ENCODE peak calls at places on chromosome 2, in eight cellular contexts. G is MM.1S, M is hepatocyte, H is HCT116, E is neural progenitor cell, A is GM23248, J is SK-N-SH, I is GM23338. B is an unnamed sample.

GRCh38 chr2:145799595-145800108 is 1279.7 kb upstream of the ZEB2 start:
- DNase-seq in I (no peak), E (no peak), H (no peak), G (no peak), M (no peak), A (no peak), J (no peak), B (peak; percentile 57)

GRCh38 chr2:198807131-198807530 is 650.6 kb downstream of the SATB2 start:
- DNase-seq in G (no peak), M (no peak), J (no peak), I (no peak), E (no peak), A (peak; percentile 69), H (no peak), B (no peak)

GRCh38 chr2:9212661-9213411 is 6.2 kb downstream of the ASAP2 start:
- DNase-seq in I (no peak), H (no peak), A (peak; percentile 44), M (no peak), G (no peak), J (no peak), E (no peak), B (no peak)

GRCh38 chr2:58796239-58796638 is 555.1 kb upstream of the FANCL start:
- DNase-seq in A (no peak), M (no peak), I (no peak), J (no peak), G (no peak), H (no peak), E (no peak), B (no peak)

GRCh38 chr2:88829607-88830463 is 138.4 kb downstream of the RPIA start:
- DNase-seq in M (no peak), G (no peak), E (no peak), H (no peak), J (no peak), I (no peak), A (no peak), B (no peak)

GRCh38 chr2:105329197-105329554 is 359 bp downstream of the TGFBRAP1 start:
- DNase-seq in I (no peak), J (no peak), G (peak; percentile 25), H (no peak), E (no peak), A (peak; percentile 23), M (no peak), B (no peak)

GRCh38 chr2:190587106-190587505 is 52.6 kb upstream of the NEMP2 start:
- DNase-seq in A (no peak), J (no peak), M (no peak), H (no peak), E (no peak), G (no peak), I (no peak), B (no peak)

GRCh38 chr2:75865702-75866101 is 155.0 kb upstream of the GCFC2 start:
- DNase-seq in A (no peak), J (no peak), I (no peak), H (no peak), G (no peak), E (no peak), M (no peak), B (no peak)

GRCh38 chr2:240284503-240285259 is 144.2 kb upstream of the OTOS start:
- DNase-seq in H (no peak), I (no peak), A (no peak), J (no peak), E (no peak), M (no peak), G (no peak), B (no peak)

GRCh38 chr2:73494031-73494430 is 108.4 kb downstream of the ALMS1 start:
- DNase-seq in E (no peak), I (peak; percentile 9), H (peak; percentile 82), M (no peak), A (peak; percentile 24), G (no peak), J (no peak), B (peak; percentile 34)

GRCh38 chr2:46601328-46601963 is 122.1 kb downstream of the TMEM247 start:
- DNase-seq in A (peak; percentile 48), H (no peak), E (no peak), M (peak; percentile 7), J (peak; percentile 19), G (peak; percentile 31), I (no peak), B (peak; percentile 49)

GRCh38 chr2:230987137-230988020 is 8.5 kb upstream of the SPATA3 start:
- DNase-seq in E (peak; percentile 88), J (peak; percentile 96), H (peak; percentile 51), G (peak; percentile 70), M (peak; percentile 91), A (peak; percentile 83), I (peak; percentile 90), B (peak; percentile 78)

GRCh38 chr2:96760986-96761832 is 507 bp downstream of the CNNM4 start:
- DNase-seq in E (peak; percentile 51), M (peak; percentile 37), H (no peak), G (no peak), J (no peak), A (peak; percentile 60), I (peak; percentile 45), B (peak; percentile 16)

GRCh38 chr2:196440413-196440812 is 199.1 kb upstream of the CCDC150 start:
- DNase-seq in I (no peak), M (no peak), J (no peak), E (no peak), G (no peak), A (no peak), H (no peak), B (no peak)

GRCh38 chr2:208112969-208113368 is 11.4 kb downstream of the CRYGD start:
- DNase-seq in I (peak; percentile 87), E (peak; percentile 24), G (no peak), A (no peak), M (no peak), H (no peak), J (no peak), B (peak; percentile 57)

GRCh38 chr2:204177977-204178522 is 241.5 kb downstream of the ICOS start:
- DNase-seq in G (peak; percentile 45), I (peak; percentile 73), H (peak; percentile 19), A (peak; percentile 30), E (peak; percentile 66), M (peak; percentile 12), J (no peak), B (peak; percentile 47)

GRCh38 chr2:960064-960736 is 9.6 kb downstream of the SNTG2 start:
- DNase-seq in G (no peak), H (no peak), E (no peak), J (no peak), A (no peak), I (peak; percentile 43), M (no peak), B (no peak)
- H2AFZ ChIP-seq in G (no peak overlapping the region), H (no peak overlapping the region), E (no peak overlapping the region), J (no peak overlapping the region), A (no peak overlapping the region), I (no peak overlapping the region), M (no peak overlapping the region), B (no peak overlapping the region)

GRCh38 chr2:110851531-110851930 is 119.2 kb downstream of the ACOXL start:
- DNase-seq in G (no peak), M (no peak), I (no peak), A (no peak), J (no peak), E (no peak), H (no peak), B (no peak)
- TF ChIP-seq EZH2phosphoT487 in G (no peak), M (no peak), I (no peak), A (no peak), J (no peak), E (no peak), H (no peak), B (no peak)

GRCh38 chr2:170821631-170822291 is 5.1 kb downstream of the GAD1 start:
- DNase-seq in A (no peak), H (no peak), E (no peak), G (no peak), J (no peak), M (no peak), I (peak; percentile 31), B (no peak)

GRCh38 chr2:170823800-170824153 is 7.1 kb downstream of the GAD1 start:
- DNase-seq in I (peak; percentile 80), E (no peak), A (no peak), H (no peak), G (no peak), M (no peak), J (no peak), B (no peak)

GRCh38 chr2:170822292-170822884 is 5.7 kb downstream of the GAD1 start:
- DNase-seq in I (peak; percentile 62), A (peak; percentile 14), H (no peak), G (no peak), E (peak; percentile 77), J (peak; percentile 79), M (no peak), B (no peak)

GRCh38 chr2:170824526-170825015 is 7.9 kb downstream of the GAD1 start:
- DNase-seq in E (no peak), H (no peak), J (no peak), G (no peak), A (peak; percentile 46), M (no peak), I (no peak), B (no peak)

DNA sequence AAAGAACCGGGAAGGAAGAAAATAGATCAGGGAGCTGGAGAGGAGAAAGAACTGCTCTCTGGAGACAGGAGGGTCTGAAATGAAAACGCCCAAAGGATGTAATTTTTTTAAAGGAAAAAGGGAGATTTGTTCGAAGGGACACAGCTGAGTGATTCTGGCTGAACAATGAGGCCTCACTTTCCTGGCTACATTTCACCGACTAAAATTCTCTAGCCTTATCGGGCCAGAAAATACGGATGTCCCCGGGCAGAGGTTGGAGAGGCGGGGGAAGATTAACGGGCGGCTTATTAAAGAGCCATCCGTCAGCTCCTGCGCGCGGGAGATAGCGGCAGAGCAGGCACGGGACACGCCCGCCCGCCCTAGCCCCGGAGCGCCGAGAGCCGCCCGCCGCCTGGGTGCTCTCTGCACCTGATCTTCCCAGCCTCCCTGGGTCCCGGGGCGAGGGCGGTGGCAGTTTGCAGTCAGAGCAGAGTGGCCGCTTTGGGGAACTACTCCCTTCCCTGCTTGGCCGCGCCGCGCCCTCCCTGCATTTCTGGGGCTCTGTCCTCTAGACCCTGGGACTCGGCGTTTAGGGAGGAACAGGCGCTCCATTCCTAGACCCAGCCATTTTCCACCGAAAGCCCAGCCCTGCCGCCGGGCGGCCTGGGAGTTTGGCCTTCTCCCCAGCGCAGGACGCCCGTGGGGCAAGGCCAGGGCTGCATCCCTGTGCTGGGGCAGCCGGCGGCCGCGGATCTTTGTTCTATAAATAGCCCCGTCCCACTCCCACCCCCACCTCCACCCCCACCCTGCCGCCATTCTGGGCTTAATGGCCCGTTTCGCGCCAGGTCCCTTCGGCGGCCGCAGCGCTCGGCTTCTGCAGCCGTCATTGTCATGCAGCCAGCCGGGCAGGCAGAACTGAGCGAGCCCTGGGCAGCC is 6.5 kb downstream of the GAD1 start:
- DNase-seq in I (peak; percentile 71), E (peak; percentile 66), G (no peak), J (peak; percentile 71), H (no peak), M (no peak), A (peak; percentile 39), B (no peak)
- H3K27me3 ChIP-seq in I (peaks cover 97% of the 10 kb centered on the region), E (peaks cover 97% of the 10 kb centered on the region), G (peaks cover 61% of the 10 kb centered on the region), J (peaks cover 85% of the 10 kb centered on the region), H (no peaks in the 10 kb centered on the region), M (peaks cover 95% of the 10 kb centered on the region), A (peaks cover 67% of the 10 kb centered on the region), B (no peaks in the 10 kb centered on the region)

DNA sequence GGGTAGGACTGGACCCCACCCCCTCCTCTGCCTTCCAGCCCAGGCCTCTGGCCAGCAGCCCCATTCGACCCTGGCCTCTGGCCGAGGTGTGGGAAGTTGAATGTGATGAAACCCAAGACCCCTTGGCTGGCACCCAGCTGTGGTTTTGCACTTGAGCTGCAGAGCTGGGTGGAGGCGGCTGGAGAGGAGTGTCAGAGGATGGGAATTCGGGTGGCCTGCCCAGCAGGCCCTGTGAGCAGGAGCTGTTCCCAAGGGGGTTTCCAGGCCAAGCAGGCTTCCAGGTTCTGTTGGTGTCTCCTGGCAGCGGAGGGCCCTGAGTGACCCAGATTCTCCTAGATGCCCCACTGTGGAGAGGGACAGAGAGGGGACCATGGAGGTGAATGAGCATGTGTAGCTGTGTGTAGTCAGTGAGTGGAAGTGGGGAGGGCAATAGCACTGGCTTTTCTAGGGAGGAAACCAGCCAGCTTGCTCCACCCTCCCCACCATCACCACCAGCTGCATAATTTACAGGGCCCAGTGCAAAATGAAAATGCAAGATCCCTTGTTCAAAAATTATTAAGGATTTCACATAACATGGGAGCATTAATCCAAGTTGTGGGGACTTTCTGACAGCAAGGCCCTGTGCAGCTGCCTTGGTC is 172.2 kb upstream of the HAAO start:
- DNase-seq in H (no peak), J (no peak), G (no peak), M (peak; percentile 61), I (no peak), A (peak; percentile 97), E (no peak), B (peak; percentile 78)
- H2AFZ ChIP-seq in H (no peak overlapping the region), J (no peak overlapping the region), G (no peak overlapping the region), M (no peak overlapping the region), I (no peak overlapping the region), A (peak overlapping the region; percentile 24), E (no peak overlapping the region), B (peak overlapping the region; percentile 38)

B was measured in PC-3.